ENCODE peak calls at places on chromosomes 12 and 14, in ten cellular contexts. E is mucosa of gallbladder; L is B cell; K is RWPE1; O is K562; Q is stimulated activated CD4-positive, alpha-beta T cell treated with anti-CD3 and anti-CD28 coated beads, Interleukin-1b, Interleukin-23, amount 100 ng/mL, for 4 hours; R is transverse colon; Y is NCI-H82; C is HepG2; G is tibial artery. U is an unnamed sample.

GRCh38 chr12:125436686-125437085 is 371.5 kb downstream of the AACS start:
- DNase-seq in O (no peak), Y (no peak), K (no peak), C (no peak), R (no peak), G (no peak), E (no peak), L (no peak), Q (no peak), U (no peak)

GRCh38 chr14:61190341-61190740 is 90.8 kb downstream of the TMEM30B start:
- DNase-seq in L (no peak), E (no peak), K (no peak), Y (no peak), O (no peak), R (no peak), C (no peak), G (no peak), Q (no peak), U (no peak)

GRCh38 chr14:24411468-24412454 is 13.0 kb downstream of the NYNRIN start:
- DNase-seq in G (no peak), K (peak), Q (no peak), E (no peak), C (peak), R (no peak), Y (peak), O (peak), L (peak), U (no peak)

GRCh38 chr14:74988131-74988530 is 14.6 kb upstream of the EIF2B2 start:
- DNase-seq in E (no peak), G (no peak), K (peak), O (no peak), C (no peak), L (no peak), Q (no peak), Y (no peak), R (no peak), U (peak)

GRCh38 chr14:23071244-23071974 is 14.1 kb upstream of the CDH24 start:
- DNase-seq in Y (no peak), R (peak), O (peak), C (peak), G (peak), K (peak), Q (peak), E (peak), L (peak), U (no peak)

GRCh38 chr12:81492131-81492720 is 266.9 kb downstream of the PPFIA2 start:
- DNase-seq in Q (no peak), L (no peak), R (no peak), C (no peak), K (no peak), G (no peak), Y (peak), O (no peak), E (no peak), U (no peak)

GRCh38 chr14:104209985-104210520 is 71.7 kb downstream of the KIF26A start:
- DNase-seq in E (no peak), L (peak), Q (no peak), Y (no peak), C (no peak), G (no peak), R (no peak), O (no peak), K (no peak), U (no peak)

GRCh38 chr14:36479344-36479743 is 40.7 kb downstream of the NKX2-1 start:
- DNase-seq in E (no peak), G (no peak), K (no peak), O (no peak), C (no peak), Y (no peak), L (no peak), Q (no peak), R (no peak), U (no peak)

GRCh38 chr14:93023039-93023438 is 92.7 kb downstream of the ITPK1 start:
- DNase-seq in E (no peak), O (peak), Q (no peak), C (peak), G (no peak), Y (peak), K (no peak), R (no peak), L (no peak), U (no peak)

GRCh38 chr12:116366456-116366776 is 88.9 kb upstream of the MED13L start:
- DNase-seq in E (peak), Q (no peak), C (no peak), R (no peak), K (no peak), G (no peak), L (no peak), O (no peak), Y (peak), U (no peak)

GRCh38 chr12:2615665-2616387 is 178.9 kb upstream of the FKBP4 start:
- DNase-seq in Q (no peak), K (no peak), C (no peak), Y (no peak), O (no peak), L (no peak), R (no peak), E (no peak), G (no peak), U (no peak)

GRCh38 chr14:69850736-69851112 is 28.5 kb upstream of the SMOC1 start:
- DNase-seq in L (no peak), Y (no peak), O (no peak), R (no peak), K (no peak), E (no peak), Q (no peak), G (no peak), C (peak), U (no peak)

GRCh38 chr14:91636604-91637003 is 95.3 kb downstream of the CATSPERB start:
- DNase-seq in Q (no peak), O (no peak), L (no peak), G (no peak), Y (no peak), E (no peak), C (no peak), R (no peak), K (no peak), U (no peak)

GRCh38 chr14:79476133-79476532 is 735.2 kb downstream of the DIO2 start:
- DNase-seq in O (no peak), Q (no peak), L (no peak), K (no peak), Y (no peak), R (no peak), C (no peak), G (no peak), E (no peak), U (no peak)

GRCh38 chr12:96210376-96211055 is 16.3 kb downstream of the ELK3 start:
- DNase-seq in C (no peak), Q (peak), E (no peak), O (no peak), G (no peak), L (peak), R (no peak), Y (no peak), K (no peak), U (no peak)

GRCh38 chr14:97388408-97388807 is 591.2 kb downstream of the VRK1 start:
- DNase-seq in L (no peak), R (no peak), Q (no peak), K (no peak), E (no peak), G (no peak), O (no peak), C (no peak), Y (no peak), U (no peak)

GRCh38 chr12:96652870-96653269 is 163.5 kb downstream of the CFAP54 start:
- DNase-seq in C (no peak), E (no peak), O (no peak), R (no peak), L (no peak), Q (no peak), K (no peak), G (no peak), Y (no peak), U (no peak)

GRCh38 chr14:24679248-24680085 is 45.5 kb upstream of the GZMB start:
- DNase-seq in Q (no peak), O (no peak), C (no peak), K (no peak), E (no peak), R (no peak), L (no peak), Y (no peak), G (no peak), U (no peak)

GRCh38 chr12:53965251-53966069 is 7.5 kb upstream of the HOXC11 start:
- DNase-seq in E (no peak), G (peak), R (no peak), Q (no peak), Y (no peak), K (no peak), L (no peak), O (no peak), C (no peak), U (no peak)

GRCh38 chr12:131220007-131220685 is 266.4 kb downstream of the ADGRD1 start:
- DNase-seq in C (no peak), Y (no peak), O (no peak), G (peak), R (no peak), K (no peak), L (no peak), E (no peak), Q (no peak), U (no peak)

GRCh38 chr14:67467134-67467533 is 21.4 kb downstream of the TMEM229B start:
- DNase-seq in O (no peak), R (no peak), K (no peak), E (no peak), C (no peak), L (no peak), Y (no peak), Q (no peak), G (no peak), U (no peak)

GRCh38 chr14:39763402-39763890 is 331.2 kb upstream of the FBXO33 start:
- DNase-seq in R (no peak), Q (no peak), O (no peak), K (no peak), C (no peak), G (no peak), E (no peak), L (no peak), Y (no peak), U (no peak)

GRCh38 chr12:52285851-52286530 is 5.3 kb downstream of the KRT81 start:
- DNase-seq in C (no peak), E (no peak), K (no peak), L (no peak), Y (no peak), Q (no peak), G (peak), R (no peak), O (no peak), U (no peak)

GRCh38 chr12:80195143-80195726 is 95.9 kb downstream of the OTOGL start:
- DNase-seq in C (peak), Q (no peak), Y (peak), G (no peak), K (peak), R (no peak), E (no peak), L (no peak), O (no peak), U (peak)

GRCh38 chr14:34781242-34781641 is 66.8 kb upstream of the CFL2 start:
- DNase-seq in Y (no peak), G (no peak), E (no peak), L (no peak), C (no peak), K (peak), O (no peak), R (no peak), Q (no peak), U (peak)

GRCh38 chr14:102182190-102182589 is 42.5 kb downstream of the WDR20 start:
- DNase-seq in K (peak), O (no peak), G (no peak), Q (no peak), E (no peak), C (no peak), R (no peak), Y (no peak), L (no peak), U (peak)

GRCh38 chr12:32211066-32211768 is 104.6 kb downstream of the BICD1 start:
- DNase-seq in E (no peak), Q (no peak), O (no peak), Y (no peak), K (no peak), G (no peak), R (no peak), L (no peak), C (no peak), U (no peak)

GRCh38 chr12:45273717-45274271 is 57.9 kb downstream of the ANO6 start:
- DNase-seq in Y (no peak), L (no peak), G (peak), R (no peak), K (peak), C (peak), E (peak), Q (no peak), O (peak), U (peak)

GRCh38 chr12:95184119-95184518 is 33.1 kb downstream of the FGD6 start:
- DNase-seq in O (no peak), E (no peak), R (no peak), K (no peak), Y (no peak), C (no peak), L (no peak), Q (no peak), G (no peak), U (no peak)

GRCh38 chr12:107320929-107321618 is 227.7 kb upstream of the CRY1 start:
- DNase-seq in L (no peak), E (no peak), Q (peak), Y (peak), C (no peak), K (peak), G (no peak), O (no peak), R (peak), U (peak)

GRCh38 chr12:58877243-58877743 is 43.0 kb downstream of the LRIG3 start:
- DNase-seq in Y (no peak), K (peak), L (no peak), G (no peak), C (peak), Q (no peak), E (peak), R (no peak), O (no peak), U (peak)

GRCh38 chr14:54622189-54622958 is 55.4 kb downstream of the SAMD4A start:
- DNase-seq in E (no peak), K (no peak), Y (no peak), O (peak), Q (peak), R (no peak), L (no peak), C (no peak), G (no peak), U (no peak)

GRCh38 chr14:84482256-84483071 is 1047.5 kb upstream of the FLRT2 start:
- DNase-seq in E (no peak), G (no peak), R (no peak), K (peak), Q (no peak), L (no peak), O (no peak), C (no peak), Y (no peak), U (peak)

GRCh38 chr14:100983710-100984109 is 80.2 kb upstream of the RTL1 start:
- DNase-seq in L (no peak), K (no peak), C (no peak), Y (no peak), R (no peak), E (no peak), Q (no peak), G (no peak), O (no peak), U (no peak)

GRCh38 chr14:81435578-81436295 is 35.6 kb upstream of the STON2 start:
- DNase-seq in L (no peak), C (peak), G (peak), K (peak), O (peak), R (peak), Y (peak), Q (no peak), E (peak), U (peak)

GRCh38 chr12:67661311-67662011 is 12.9 kb downstream of the DYRK2 start:
- DNase-seq in R (no peak), L (no peak), K (no peak), G (no peak), E (no peak), Y (no peak), O (no peak), C (no peak), Q (no peak), U (no peak)

GRCh38 chr12:130155416-130156073 is 6.7 kb upstream of the FZD10 start:
- DNase-seq in E (no peak), Q (no peak), G (peak), C (no peak), Y (no peak), L (no peak), K (peak), O (no peak), R (no peak), U (no peak)

U was measured in keratinocyte.